ENCODE peak calls at places on chromosomes 3 and 15, in four cellular contexts. B is mesenchymal stem cell, A is SK-N-SH, L is MM.1S. D is an unnamed sample.

GRCh38 chr3:13934813-13935212 is 54.9 kb upstream of the WNT7A start:
- DNase-seq in B (no peak), A (no peak), L (no peak), D (no peak)

GRCh38 chr3:32684029-32684799 is 774 bp upstream of the CNOT10 start:
- DNase-seq in B (no peak), A (no peak), L (peak; percentile 33), D (no peak)

GRCh38 chr3:31008986-31009385 is 114.5 kb upstream of the GADL1 start:
- DNase-seq in B (no peak), A (no peak), L (no peak), D (no peak)

GRCh38 chr3:174202146-174202545 is 657.0 kb upstream of the NAALADL2 start:
- DNase-seq in B (no peak), A (no peak), L (no peak), D (no peak)

GRCh38 chr3:177451940-177452484 is 254.7 kb upstream of the TBL1XR1 start:
- DNase-seq in B (peak; percentile 88), A (peak; percentile 36), L (no peak), D (no peak)

GRCh38 chr3:86180696-86181095 is 810.3 kb downstream of the VGLL3 start:
- DNase-seq in B (no peak), A (peak; percentile 7), L (peak; percentile 42), D (no peak)

GRCh38 chr15:100727291-100727851 is 125.0 kb downstream of the ASB7 start:
- DNase-seq in B (no peak), A (peak; percentile 3), L (no peak), D (peak; percentile 11)

GRCh38 chr15:39591896-39592315 is 11.0 kb downstream of the THBS1 start:
- DNase-seq in B (peak; percentile 37), A (no peak), L (no peak), D (no peak)

GRCh38 chr3:72899349-72899765 is 11.5 kb downstream of the GXYLT2 start:
- DNase-seq in B (no peak), A (no peak), L (no peak), D (no peak)

GRCh38 chr3:62525276-62525675 is 151.9 kb upstream of the FEZF2 start:
- DNase-seq in B (no peak), A (no peak), L (no peak), D (no peak)

GRCh38 chr3:144053121-144053520 is 81.5 kb downstream of the DIPK2A start:
- DNase-seq in B (no peak), A (no peak), L (no peak), D (no peak)

GRCh38 chr3:122383915-122384697 is at the start of gene FAM162A:
- DNase-seq in B (peak; percentile 92), A (peak; percentile 93), L (peak; percentile 97), D (peak; percentile 98)

GRCh38 chr15:31323627-31324026 is 3.0 kb upstream of the KLF13 start:
- DNase-seq in B (no peak), A (no peak), L (no peak), D (no peak)

GRCh38 chr3:169131695-169132464 is 531.6 kb downstream of the MECOM start:
- DNase-seq in B (no peak), A (no peak), L (no peak), D (no peak)

GRCh38 chr3:132276228-132276906 is 40.8 kb upstream of the ACP3 start:
- DNase-seq in B (no peak), A (no peak), L (no peak), D (no peak)

GRCh38 chr3:12893247-12893646 is 51.9 kb upstream of the RPL32 start:
- DNase-seq in B (no peak), A (no peak), L (no peak), D (no peak)

DNA sequence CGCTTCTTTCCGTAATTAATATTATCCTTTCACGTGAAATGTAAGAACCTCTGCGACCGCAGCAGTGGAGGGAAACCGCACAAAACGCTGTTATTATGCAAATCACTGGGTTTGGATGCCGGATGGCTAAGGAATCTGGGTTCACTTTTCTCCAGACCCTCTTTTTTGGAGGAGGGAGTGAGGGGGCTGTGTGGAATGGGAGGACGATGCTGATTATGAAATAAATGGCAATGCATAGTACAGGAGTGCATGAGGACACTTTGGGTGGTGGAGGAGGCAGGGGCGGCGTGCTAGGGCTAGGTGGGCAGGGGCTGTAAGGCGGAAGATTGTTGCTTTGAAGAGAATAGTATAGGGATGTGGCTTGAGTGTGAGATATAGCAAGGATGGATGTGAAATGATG is 1.8 kb downstream of the CADM2 start:
- DNase-seq in B (no peak), A (peak; percentile 18), L (no peak), D (no peak)
- H3K9ac ChIP-seq in B (no peak overlapping the region), A (no peak overlapping the region), L (no peak overlapping the region), D (no peak overlapping the region)

DNA sequence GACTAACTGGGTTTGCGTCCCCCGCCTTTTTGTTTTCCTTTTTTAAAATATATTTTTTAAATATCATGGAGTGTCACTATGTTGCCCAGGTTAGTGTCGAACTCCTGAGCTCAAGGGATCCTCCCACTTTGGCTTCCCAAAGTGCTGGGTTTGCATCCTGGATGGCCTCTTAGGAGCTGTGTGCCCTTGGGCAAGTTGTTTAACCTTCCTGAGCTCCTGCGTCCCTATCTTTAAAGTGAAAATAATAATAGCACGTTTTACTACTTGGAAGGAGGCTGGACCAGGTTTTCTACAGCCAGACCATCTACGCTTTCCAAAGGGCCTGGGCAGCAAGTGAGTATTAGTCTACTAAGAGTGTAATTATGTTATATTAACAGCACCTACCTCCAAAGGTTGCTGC is 44.2 kb upstream of the RNU6-1 start:
- DNase-seq in B (no peak), A (no peak), L (no peak), D (no peak)
- H3K4me3 ChIP-seq in B (no peak overlapping the region), A (peak overlapping the region; percentile 45), L (no peak overlapping the region), D (peak overlapping the region; percentile 42)

GRCh38 chr15:90248760-90249122 is 615 bp upstream of the TTLL13 start:
- DNase-seq in B (peak; percentile 20), A (no peak), L (no peak), D (no peak)

GRCh38 chr15:90249123-90249863 is at the start of gene TTLL13:
- DNase-seq in B (peak; percentile 90), A (peak; percentile 96), L (peak; percentile 73), D (peak; percentile 99)
- H3K9ac ChIP-seq in B (peak within 1 kb of the TSS; percentile 85), A (peak within 1 kb of the TSS; percentile 69), L (peak within 1 kb of the TSS; percentile 18), D (peak within 1 kb of the TSS; percentile 66)

DNA sequence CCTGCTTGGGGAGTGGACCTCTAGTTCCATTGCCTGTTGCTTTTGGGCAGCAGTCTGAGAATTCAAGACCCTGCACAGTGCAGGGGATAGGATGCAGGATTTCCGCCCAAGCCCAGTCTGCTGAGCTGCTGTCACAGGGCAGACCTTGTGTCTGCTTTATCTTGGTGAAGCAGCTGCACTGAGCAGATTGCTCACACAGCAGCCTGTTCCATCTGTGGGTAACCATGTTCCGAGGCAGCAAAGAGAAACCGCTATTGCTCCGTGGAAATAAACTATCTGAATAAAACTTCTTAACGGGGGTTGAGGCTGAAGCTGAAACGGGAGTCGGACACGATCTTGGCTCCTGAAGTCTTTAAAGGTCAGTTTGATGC is 202.3 kb downstream of the AKAP13 start:
- DNase-seq in B (peak; percentile 33), A (peak; percentile 56), L (no peak), D (peak; percentile 68)
- H3K4me3 ChIP-seq in B (no peak overlapping the region), A (no peak overlapping the region), L (no peak overlapping the region), D (peak overlapping the region; percentile 22)

GRCh38 chr3:11565072-11565471 is 78.6 kb downstream of the VGLL4 start:
- DNase-seq in B (no peak), A (no peak), L (no peak), D (no peak)

GRCh38 chr3:11565932-11566331 is 77.8 kb downstream of the VGLL4 start:
- DNase-seq in B (no peak), A (no peak), L (no peak), D (no peak)

GRCh38 chr3:11566478-11566877 is 77.2 kb downstream of the VGLL4 start:
- DNase-seq in B (no peak), A (no peak), L (no peak), D (no peak)

GRCh38 chr3:11564577-11565001 is 79.1 kb downstream of the VGLL4 start:
- DNase-seq in B (no peak), A (no peak), L (no peak), D (no peak)

DNA sequence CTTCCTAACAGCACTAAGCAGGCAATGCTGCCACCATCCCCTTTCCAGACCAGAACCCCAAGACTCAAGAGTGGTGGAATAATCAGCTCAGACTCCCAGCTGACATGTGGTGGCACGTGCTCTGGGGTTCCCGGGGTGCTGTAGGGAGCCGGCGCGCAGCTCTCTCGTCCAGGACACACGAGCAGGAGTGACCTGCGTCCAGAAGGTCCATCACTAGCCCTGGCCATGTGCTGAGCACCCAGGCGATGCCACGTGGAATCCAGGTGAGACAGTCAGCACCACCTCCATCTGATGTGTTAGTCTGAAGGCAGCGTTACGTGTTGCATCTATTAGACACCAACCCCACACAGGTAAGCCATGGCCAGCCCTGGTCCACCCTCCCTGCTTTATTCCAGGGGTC is 78.2 kb downstream of the VGLL4 start:
- DNase-seq in B (no peak), A (no peak), L (no peak), D (no peak)
- H3K9ac ChIP-seq in B (no peak overlapping the region), A (no peak overlapping the region), L (no peak overlapping the region), D (no peak overlapping the region)

DNA sequence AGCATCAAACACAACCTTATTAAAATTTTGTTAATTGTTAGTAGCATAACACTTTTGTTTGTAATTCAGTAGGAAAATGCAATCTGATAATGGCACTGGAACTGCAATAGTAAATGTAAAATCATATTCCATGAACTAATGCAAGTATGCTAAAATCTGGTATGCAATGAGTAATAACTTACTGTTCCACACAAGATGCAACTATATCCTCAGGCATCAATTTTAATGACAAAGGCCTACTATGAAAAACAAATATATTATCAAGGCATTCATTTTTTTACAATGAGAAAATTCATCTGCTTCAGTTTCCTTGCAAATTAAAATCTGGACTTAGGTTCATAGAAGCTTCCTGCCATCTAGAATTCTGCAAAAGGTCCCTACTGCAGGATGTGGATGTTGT is 1.4 kb upstream of the NSMCE3 start:
- DNase-seq in B (no peak), A (no peak), L (no peak), D (no peak)
- H3K4me3 ChIP-seq in B (no peak overlapping the region), A (no peak overlapping the region), L (peak overlapping the region; percentile 86), D (no peak overlapping the region)

GRCh38 chr15:66747223-66747622 is 45.2 kb downstream of the SMAD6 start:
- DNase-seq in B (no peak), A (no peak), L (no peak), D (no peak)

GRCh38 chr15:66746231-66746605 is 44.2 kb downstream of the SMAD6 start:
- DNase-seq in B (no peak), A (no peak), L (no peak), D (no peak)

GRCh38 chr15:66744610-66745279 is 42.7 kb downstream of the SMAD6 start:
- DNase-seq in B (no peak), A (no peak), L (no peak), D (no peak)

GRCh38 chr15:66743703-66744536 is 41.9 kb downstream of the SMAD6 start:
- DNase-seq in B (peak; percentile 40), A (no peak), L (no peak), D (no peak)

DNA sequence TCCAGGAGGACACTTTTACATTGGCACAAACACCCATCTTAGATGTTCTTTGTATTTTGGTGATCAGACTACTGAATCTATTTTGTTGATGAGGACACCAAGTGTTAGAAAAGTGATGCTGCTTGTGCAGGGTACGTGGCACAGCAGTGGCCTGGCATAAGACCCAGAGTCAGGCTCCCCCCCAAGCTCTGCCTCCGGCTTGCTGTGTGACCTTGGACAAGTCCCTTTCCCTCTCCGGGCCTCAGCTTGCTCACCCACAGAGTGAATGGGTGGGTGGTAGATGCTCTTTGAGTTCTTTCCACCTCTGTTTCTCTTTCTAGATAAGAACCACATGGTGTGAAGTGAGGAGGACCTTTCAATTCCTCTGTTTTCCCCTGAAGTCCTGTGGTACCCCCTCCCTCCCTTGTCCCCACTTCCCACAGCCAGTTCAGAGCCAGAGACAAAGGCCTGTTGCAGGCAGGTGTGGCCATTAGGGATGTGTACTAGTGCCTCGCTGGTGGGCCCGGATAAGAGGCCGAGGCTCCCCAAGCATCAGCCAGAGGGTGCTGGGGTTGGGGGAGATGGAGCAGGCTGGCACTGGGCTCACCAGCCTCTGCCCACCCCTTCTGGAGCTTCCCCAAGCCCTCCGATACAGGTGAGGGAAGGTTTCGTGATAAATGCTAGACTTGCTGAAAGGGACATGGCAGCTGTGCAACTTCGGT is 43.6 kb downstream of the SMAD6 start:
- DNase-seq in B (no peak), A (no peak), L (no peak), D (no peak)
- H3K9ac ChIP-seq in B (peak overlapping the region; percentile 27), A (no peak overlapping the region), L (no peak overlapping the region), D (no peak overlapping the region)

D was measured in colonic mucosa.